ENCODE peak calls at places on chromosome 1, in four cellular contexts. B, Z, D and T are unnamed samples.

GRCh38 chr1:221907531-221907930 is 165.6 kb upstream of the DUSP10 start:
- DNase-seq in B (no peak), Z (no peak), D (no peak), T (no peak)

GRCh38 chr1:57796609-57797008 is 372.7 kb upstream of the DAB1 start:
- DNase-seq in B (no peak), Z (no peak), D (no peak), T (no peak)

GRCh38 chr1:9657521-9658032 is 6.0 kb downstream of the PIK3CD start:
- DNase-seq in B (peak), Z (no peak), D (no peak), T (no peak)

GRCh38 chr1:51482881-51483280 is 36.2 kb downstream of the EPS15 start:
- DNase-seq in B (no peak), Z (no peak), D (no peak), T (no peak)

GRCh38 chr1:19398309-19398760 is 86.2 kb downstream of the SLC66A1 start:
- DNase-seq in B (no peak), Z (no peak), D (no peak), T (no peak)

GRCh38 chr1:239184581-239185244 is 201.7 kb upstream of the CHRM3 start:
- DNase-seq in B (no peak), Z (no peak), D (no peak), T (no peak)

GRCh38 chr1:3869751-3870301 is 12.6 kb downstream of the DFFB start:
- DNase-seq in B (peak), Z (no peak), D (no peak), T (no peak)

GRCh38 chr1:62716397-62716796 is 28.2 kb upstream of the DOCK7 start:
- DNase-seq in B (no peak), Z (no peak), D (no peak), T (peak)

GRCh38 chr1:23551849-23552248 is 7.5 kb downstream of the ID3 start:
- DNase-seq in B (no peak), Z (no peak), D (no peak), T (no peak)

GRCh38 chr1:117591248-117591647 is 14.6 kb upstream of the TENT5C start:
- DNase-seq in B (no peak), Z (no peak), D (no peak), T (no peak)

GRCh38 chr1:205743977-205744376 is 6.0 kb downstream of the NUCKS1 start:
- DNase-seq in B (no peak), Z (no peak), D (no peak), T (no peak)

GRCh38 chr1:47569681-47570470 is 132.0 kb downstream of the FOXD2 start:
- DNase-seq in B (no peak), Z (peak), D (no peak), T (no peak)

GRCh38 chr1:243268284-243268653 is 12.4 kb downstream of the SDCCAG8 start:
- DNase-seq in B (no peak), Z (no peak), D (no peak), T (no peak)

GRCh38 chr1:37930246-37931142 is 16.4 kb downstream of the INPP5B start:
- DNase-seq in B (peak), Z (peak), D (no peak), T (no peak)

GRCh38 chr1:2636733-2637132 is 3.9 kb upstream of the MMEL1 start:
- DNase-seq in B (no peak), Z (no peak), D (no peak), T (no peak)

GRCh38 chr1:16164821-16165364 is 9.0 kb upstream of the EPHA2 start:
- DNase-seq in B (no peak), Z (no peak), D (no peak), T (no peak)

GRCh38 chr1:164760585-164760968 is 201.6 kb downstream of the PBX1 start:
- DNase-seq in B (no peak), Z (no peak), D (no peak), T (no peak)

GRCh38 chr1:229199892-229200291 is 71.0 kb upstream of the RAB4A start:
- DNase-seq in B (no peak), Z (no peak), D (no peak), T (no peak)

GRCh38 chr1:165353731-165354671 is 2.5 kb downstream of the LMX1A start:
- DNase-seq in B (no peak), Z (no peak), D (no peak), T (no peak)

GRCh38 chr1:93845554-93846150 is 33.4 kb downstream of the DNTTIP2 start:
- DNase-seq in B (no peak), Z (peak), D (no peak), T (no peak)

GRCh38 chr1:209057083-209057482 is 526.4 kb upstream of the CAMK1G start:
- DNase-seq in B (no peak), Z (no peak), D (no peak), T (no peak)

GRCh38 chr1:228294717-228295116 is 86.9 kb downstream of the OBSCN start:
- DNase-seq in B (no peak), Z (no peak), D (no peak), T (no peak)

GRCh38 chr1:201383647-201384405 is 6.3 kb upstream of the TNNT2 start:
- DNase-seq in B (no peak), Z (no peak), D (no peak), T (no peak)

GRCh38 chr1:114668784-114669561 is 876 bp downstream of the DENND2C start:
- DNase-seq in B (no peak), Z (peak), D (no peak), T (peak)

GRCh38 chr1:222931018-222931417 is 116.2 kb downstream of the DISP1 start:
- DNase-seq in B (no peak), Z (no peak), D (no peak), T (no peak)

GRCh38 chr1:196877964-196878363 is 9.9 kb upstream of the CFHR4 start:
- DNase-seq in B (no peak), Z (no peak), D (no peak), T (peak)

DNA sequence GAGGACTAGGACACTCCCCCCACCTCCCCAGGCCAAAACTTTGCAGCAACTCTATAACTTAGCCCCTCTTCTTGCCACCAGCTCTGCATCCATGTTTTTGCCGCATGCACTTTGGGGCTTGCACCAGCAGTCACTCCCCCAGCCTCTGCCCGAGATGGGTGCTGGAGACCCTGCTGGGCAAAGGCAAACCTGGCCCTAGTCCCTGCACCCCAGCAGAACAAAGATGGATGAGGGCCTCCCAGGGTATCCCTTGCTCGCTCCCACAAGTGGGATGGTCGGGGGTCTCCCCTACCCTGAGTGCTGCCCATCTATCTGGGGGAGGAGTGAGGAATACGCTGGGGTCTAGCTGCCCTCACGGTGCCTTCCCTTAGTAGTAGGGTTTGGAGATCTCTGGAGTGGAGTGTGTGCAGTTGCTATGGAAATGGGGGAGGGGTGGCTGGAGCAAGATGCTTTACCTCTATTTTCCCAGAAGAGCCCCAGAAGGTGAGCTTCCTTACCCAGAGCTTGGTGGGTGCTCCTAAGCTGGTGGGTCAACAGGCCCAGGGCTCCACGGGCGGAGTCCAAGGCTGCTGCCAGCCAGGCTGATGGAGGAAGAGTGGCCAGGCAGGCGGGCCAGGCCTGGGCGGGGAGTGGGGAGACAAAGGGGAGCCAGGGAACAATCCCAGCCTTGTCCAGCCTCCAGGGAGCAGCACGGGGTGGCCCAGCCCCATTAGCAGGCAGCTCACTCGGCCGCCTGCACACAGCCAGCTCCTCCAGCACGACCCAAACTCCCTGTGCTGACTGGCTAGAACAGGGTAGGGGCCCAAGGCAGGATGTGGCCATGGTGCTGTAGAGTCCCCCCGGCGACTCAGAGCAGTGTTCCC is at the start of gene PAQR6:
- DNase-seq in B (no peak), Z (peak), D (no peak), T (peak)
- TF ChIP-seq POLR2AphosphoS5 in B (peak), Z (no peak), D (no peak), T (no peak)

DNA sequence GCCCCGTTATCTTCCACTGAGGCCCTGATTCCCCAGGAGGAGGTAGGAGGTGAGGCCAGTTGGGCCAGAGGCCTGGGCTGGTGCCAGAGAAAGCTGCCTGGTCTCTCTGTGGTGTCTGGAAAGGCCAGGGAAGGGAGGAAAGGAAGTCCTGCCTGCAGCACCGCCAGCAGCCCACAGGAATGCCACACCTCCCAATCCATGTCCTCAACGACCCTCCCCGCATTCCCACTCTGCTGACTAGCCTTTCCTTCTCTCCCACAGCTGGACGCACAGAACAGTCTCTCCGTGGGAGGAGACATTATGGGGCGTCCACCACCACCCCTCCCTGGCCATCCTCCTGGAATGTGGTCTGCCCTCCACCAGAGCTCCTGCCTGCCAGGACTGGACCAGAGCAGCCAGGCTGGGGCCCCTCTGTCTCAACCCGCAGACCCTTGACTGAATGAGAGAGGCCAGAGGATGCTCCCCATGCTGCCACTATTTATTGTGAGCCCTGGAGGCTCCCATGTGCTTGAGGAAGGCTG is 18.0 kb downstream of the CSF1 start:
- DNase-seq in B (no peak), Z (no peak), D (no peak), T (no peak)
- TF ChIP-seq FOXM1 in B (no peak), Z (no peak), D (no peak), T (no peak)

GRCh38 chr1:68116643-68117235 is 66.3 kb upstream of the DIRAS3 start:
- DNase-seq in B (peak), Z (peak), D (no peak), T (peak)
- TF ChIP-seq POLR2AphosphoS5 in B (no peak), Z (no peak), D (no peak), T (no peak)

DNA sequence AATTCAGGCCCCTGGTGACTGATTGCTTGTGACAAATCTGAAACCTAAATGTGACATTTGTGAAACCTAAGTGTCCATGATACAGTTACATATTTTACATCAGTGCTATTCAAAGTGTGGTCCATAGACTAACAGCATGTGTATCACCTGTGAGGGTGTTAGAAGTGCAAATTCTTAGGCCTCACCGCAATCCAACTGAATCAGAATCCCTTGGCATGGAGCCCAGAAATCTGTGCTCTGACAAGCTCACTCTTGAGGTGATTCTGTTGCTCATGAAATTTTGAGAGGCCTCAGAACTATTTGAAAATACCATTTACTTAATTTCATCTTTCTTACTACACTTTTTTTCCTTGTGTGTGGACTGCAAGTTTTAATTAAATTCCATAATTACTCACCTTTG is 587.9 kb downstream of the ADGRL2 start:
- DNase-seq in B (no peak), Z (no peak), D (no peak), T (no peak)
- TF ChIP-seq FOXM1 in B (no peak), Z (no peak), D (no peak), T (no peak)

GRCh38 chr1:44524180-44524579 is 119.1 kb downstream of the RNF220 start:
- DNase-seq in B (no peak), Z (no peak), D (no peak), T (no peak)
- TF ChIP-seq POLR2AphosphoS5 in B (no peak), Z (no peak), D (no peak), T (no peak)

DNA sequence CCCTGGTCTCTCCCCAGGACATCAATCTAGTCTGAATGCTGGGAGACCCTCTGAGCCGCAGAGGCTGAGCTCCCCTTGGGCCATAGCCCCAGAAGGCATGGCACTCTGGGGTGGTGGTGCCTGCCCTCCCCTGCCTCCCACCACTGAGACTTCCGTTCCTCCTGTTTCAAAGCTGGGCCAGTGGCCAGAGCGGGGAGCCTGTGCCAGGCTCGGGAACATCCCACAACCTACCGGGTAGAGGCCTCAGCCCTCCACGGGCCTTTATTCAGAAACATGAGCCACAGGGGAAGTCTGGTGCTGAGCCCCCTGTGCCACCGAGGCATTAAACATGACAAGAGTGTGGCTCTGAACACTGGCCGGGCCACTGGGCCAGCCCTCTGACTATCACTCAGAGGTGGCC is 8.1 kb downstream of the CCDC24 start:
- DNase-seq in B (no peak), Z (no peak), D (no peak), T (no peak)
- TF ChIP-seq FOXM1 in B (no peak), Z (no peak), D (no peak), T (no peak)

GRCh38 chr1:170221495-170221894 is 75.7 kb downstream of the NTMT2 start:
- DNase-seq in B (no peak), Z (no peak), D (no peak), T (no peak)

GRCh38 chr1:170218261-170218660 is 72.5 kb downstream of the NTMT2 start:
- DNase-seq in B (no peak), Z (no peak), D (no peak), T (no peak)

GRCh38 chr1:170219163-170219562 is 73.4 kb downstream of the NTMT2 start:
- DNase-seq in B (no peak), Z (no peak), D (no peak), T (no peak)

GRCh38 chr1:170224469-170224868 is 78.7 kb downstream of the NTMT2 start:
- DNase-seq in B (no peak), Z (no peak), D (no peak), T (no peak)

GRCh38 chr1:170221031-170221430 is 75.3 kb downstream of the NTMT2 start:
- DNase-seq in B (no peak), Z (no peak), D (no peak), T (no peak)
- TF ChIP-seq POLR2AphosphoS5 in B (no peak), Z (no peak), D (no peak), T (no peak)